ENCODE peak calls at places on chromosomes 2 and 18, in four cellular contexts. One of them, this sample, is unnamed.

GRCh38 chr2:189685540-189686229 is 11.2 kb downstream of the ANKAR start:
- DNase-seq in A549: no peak
- DNase-seq in pancreas: no peak
- DNase-seq in WTC11: peak; percentile 23
- DNase-seq in this sample: no peak

GRCh38 chr18:28607991-28608390 is 431.1 kb upstream of the CDH2 start:
- DNase-seq in A549: no peak
- DNase-seq in pancreas: no peak
- DNase-seq in WTC11: no peak
- DNase-seq in this sample: no peak

GRCh38 chr2:322326-322725 is 34.4 kb upstream of the ALKAL2 start:
- DNase-seq in WTC11: no peak
- DNase-seq in pancreas: no peak
- DNase-seq in A549: no peak
- DNase-seq in this sample: no peak

GRCh38 chr2:75822336-75822735 is 111.6 kb upstream of the GCFC2 start:
- DNase-seq in A549: no peak
- DNase-seq in WTC11: no peak
- DNase-seq in pancreas: no peak
- DNase-seq in this sample: no peak

GRCh38 chr18:61333271-61333745 is at the start of gene CDH20:
- DNase-seq in WTC11: peak; percentile 53
- DNase-seq in pancreas: peak; percentile 38
- DNase-seq in A549: no peak
- DNase-seq in this sample: peak; percentile 62

GRCh38 chr18:22485808-22486244 is 68.1 kb upstream of the CTAGE1 start:
- DNase-seq in pancreas: no peak
- DNase-seq in A549: no peak
- DNase-seq in WTC11: no peak
- DNase-seq in this sample: no peak

GRCh38 chr2:183123117-183123958 is 905 bp upstream of the NUP35 start:
- DNase-seq in WTC11: no peak
- DNase-seq in pancreas: no peak
- DNase-seq in A549: no peak
- DNase-seq in this sample: no peak

GRCh38 chr2:207616185-207616584 is 9.0 kb downstream of the METTL21A start:
- DNase-seq in pancreas: no peak
- DNase-seq in A549: no peak
- DNase-seq in WTC11: no peak
- DNase-seq in this sample: no peak

GRCh38 chr2:132567682-132568081 is 102.3 kb downstream of the LYPD1 start:
- DNase-seq in A549: no peak
- DNase-seq in pancreas: no peak
- DNase-seq in WTC11: no peak
- DNase-seq in this sample: no peak

GRCh38 chr2:174172802-174173355 is 75.5 kb downstream of the OLA1 start:
- DNase-seq in A549: no peak
- DNase-seq in pancreas: no peak
- DNase-seq in WTC11: no peak
- DNase-seq in this sample: no peak

GRCh38 chr2:30417253-30417652 is 29.8 kb upstream of the LCLAT1 start:
- DNase-seq in A549: no peak
- DNase-seq in WTC11: no peak
- DNase-seq in pancreas: no peak
- DNase-seq in this sample: no peak

GRCh38 chr2:206937519-206937918 is 1.8 kb upstream of the CPO start:
- DNase-seq in WTC11: no peak
- DNase-seq in pancreas: no peak
- DNase-seq in A549: no peak
- DNase-seq in this sample: no peak

GRCh38 chr2:230394301-230394700 is 21.7 kb upstream of the SP100 start:
- DNase-seq in A549: no peak
- DNase-seq in WTC11: no peak
- DNase-seq in pancreas: no peak
- DNase-seq in this sample: no peak

GRCh38 chr2:50148632-50149031 is 883.3 kb downstream of the NRXN1 start:
- DNase-seq in pancreas: no peak
- DNase-seq in A549: no peak
- DNase-seq in WTC11: no peak
- DNase-seq in this sample: no peak

GRCh38 chr2:50143822-50144575 is 887.9 kb downstream of the NRXN1 start:
- DNase-seq in WTC11: no peak
- DNase-seq in A549: peak; percentile 15
- DNase-seq in pancreas: no peak
- DNase-seq in this sample: peak; percentile 10
- TF ChIP-seq CTCF in WTC11: peak; percentile 43
- TF ChIP-seq CTCF in A549: peak; percentile 81
- TF ChIP-seq CTCF in pancreas: peak; percentile 16
- TF ChIP-seq CTCF in this sample: peak; percentile 56

GRCh38 chr18:53153281-53153680 is 813.3 kb downstream of the DCC start:
- DNase-seq in pancreas: no peak
- DNase-seq in WTC11: peak; percentile 41
- DNase-seq in A549: peak; percentile 1
- DNase-seq in this sample: peak; percentile 40
- TF ChIP-seq CTCF in pancreas: no peak
- TF ChIP-seq CTCF in WTC11: peak; percentile 71
- TF ChIP-seq CTCF in A549: peak; percentile 17
- TF ChIP-seq CTCF in this sample: peak; percentile 54

DNA sequence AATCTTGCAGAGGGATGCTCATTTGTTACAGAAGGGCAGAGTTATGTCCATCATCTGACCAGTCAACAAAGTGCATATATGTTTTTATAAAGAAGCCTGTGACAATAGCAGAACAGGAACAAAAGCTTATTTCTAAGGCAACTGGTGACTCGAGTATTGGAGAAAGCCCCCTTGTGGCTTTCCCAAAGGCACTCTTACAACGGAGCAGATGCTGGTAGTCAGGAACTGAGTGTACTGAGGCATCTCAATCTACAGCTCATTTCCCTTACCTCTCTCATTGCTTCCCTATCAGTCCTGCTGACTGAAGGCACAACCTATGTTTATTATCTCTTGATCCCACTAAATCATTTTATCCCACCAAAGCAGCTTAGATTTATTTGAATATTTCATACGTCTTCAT is 557.1 kb upstream of the CHAC2 start:
- DNase-seq in WTC11: no peak
- DNase-seq in A549: no peak
- DNase-seq in pancreas: no peak
- DNase-seq in this sample: no peak
- TF ChIP-seq CTCF in WTC11: no peak
- TF ChIP-seq CTCF in A549: no peak
- TF ChIP-seq CTCF in pancreas: no peak
- TF ChIP-seq CTCF in this sample: no peak

DNA sequence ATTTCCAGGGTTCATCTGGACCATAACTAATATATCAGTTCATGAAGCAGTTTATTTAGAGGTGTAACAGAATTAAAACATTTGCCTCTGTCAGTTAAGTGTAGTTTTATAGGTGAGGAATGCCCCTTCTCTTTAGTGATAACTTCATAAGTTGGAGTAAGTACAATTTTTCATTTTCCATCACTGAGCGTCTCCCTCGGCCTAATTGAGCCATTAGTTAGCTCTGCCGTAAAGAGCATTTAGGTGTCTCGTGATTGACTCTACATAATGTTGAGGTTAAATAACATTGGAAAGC is 88.4 kb downstream of the UGGT1 start:
- DNase-seq in A549: no peak
- DNase-seq in WTC11: no peak
- DNase-seq in pancreas: no peak
- DNase-seq in this sample: no peak
- TF ChIP-seq CTCF in A549: no peak
- TF ChIP-seq CTCF in WTC11: no peak
- TF ChIP-seq CTCF in pancreas: no peak
- TF ChIP-seq CTCF in this sample: peak; percentile 16

GRCh38 chr18:3455090-3455640 is 5.2 kb downstream of the TGIF1 start:
- DNase-seq in A549: no peak
- DNase-seq in pancreas: no peak
- DNase-seq in WTC11: no peak
- DNase-seq in this sample: no peak
- TF ChIP-seq CTCF in A549: no peak
- TF ChIP-seq CTCF in pancreas: no peak
- TF ChIP-seq CTCF in WTC11: no peak
- TF ChIP-seq CTCF in this sample: no peak

GRCh38 chr2:19600506-19600905 is 242.1 kb upstream of the OSR1 start:
- DNase-seq in WTC11: no peak
- DNase-seq in A549: no peak
- DNase-seq in pancreas: no peak
- DNase-seq in this sample: no peak
- TF ChIP-seq CTCF in WTC11: no peak
- TF ChIP-seq CTCF in A549: no peak
- TF ChIP-seq CTCF in pancreas: no peak
- TF ChIP-seq CTCF in this sample: no peak

DNA sequence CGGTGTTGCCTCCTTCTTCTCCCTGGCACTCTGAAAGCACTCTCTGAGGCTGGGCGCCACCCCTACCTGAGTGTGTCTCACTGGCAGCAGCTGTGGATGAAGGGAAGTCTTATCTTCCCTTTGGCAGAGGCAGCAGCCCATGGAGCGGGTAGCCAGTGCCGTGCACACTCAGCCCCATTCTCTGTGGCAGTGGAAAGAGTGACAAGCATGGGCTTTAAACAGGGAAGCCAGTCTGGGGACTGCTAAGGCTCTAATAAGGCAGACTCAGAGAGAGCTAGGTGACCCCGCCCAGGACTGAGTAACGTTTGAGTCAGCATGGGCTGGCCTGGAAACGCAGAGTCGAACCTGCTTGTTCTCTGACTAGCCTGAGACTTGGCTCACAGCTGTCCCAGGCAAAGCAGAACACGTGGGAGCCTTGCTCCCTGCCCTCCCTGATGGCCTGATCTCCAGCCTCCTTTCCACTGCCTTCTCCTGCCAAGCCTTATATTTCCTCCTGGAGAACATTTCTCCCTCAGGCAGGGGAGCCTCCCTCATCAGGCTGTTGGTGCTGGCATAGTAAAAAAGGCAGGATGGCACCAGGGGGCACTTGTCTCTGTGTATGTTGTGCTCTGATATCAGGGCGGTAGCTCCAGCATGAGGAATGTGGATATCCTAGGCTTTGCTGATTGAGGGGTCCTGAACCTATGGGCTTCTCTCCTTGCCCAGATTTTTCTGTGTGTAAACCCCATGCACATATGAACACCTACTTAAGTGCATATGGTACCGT is 93.9 kb upstream of the LGALSL start:
- DNase-seq in A549: peak; percentile 82
- DNase-seq in pancreas: peak; percentile 91
- DNase-seq in WTC11: peak; percentile 22
- DNase-seq in this sample: no peak
- TF ChIP-seq CTCF in A549: peak; percentile 21
- TF ChIP-seq CTCF in pancreas: no peak
- TF ChIP-seq CTCF in WTC11: no peak
- TF ChIP-seq CTCF in this sample: no peak